ENCODE peak calls at places on chromosomes 3 and 15, in eight cellular contexts. N is AG08396, M is retina, J is DMS153, D is omental fat pad, O is HCT116, F is BJ, Z is occipital lobe. E is an unnamed sample.

GRCh38 chr3:31187380-31187779 is 292.9 kb upstream of the GADL1 start:
- DNase-seq in N (no peak), M (no peak), J (no peak), D (no peak), F (no peak), O (no peak), Z (no peak), E (no peak)

GRCh38 chr15:41562784-41563198 is 3.8 kb downstream of the TYRO3 start:
- DNase-seq in Z (no peak), F (no peak), J (no peak), O (no peak), D (no peak), N (no peak), M (peak), E (no peak)

GRCh38 chr15:55782901-55783300 is 39.9 kb upstream of the PRTG start:
- DNase-seq in M (no peak), F (no peak), O (no peak), N (no peak), D (no peak), Z (no peak), J (no peak), E (no peak)

GRCh38 chr3:59559721-59560514 is 510.1 kb upstream of the CFAP20DC start:
- DNase-seq in J (no peak), O (peak), Z (peak), N (peak), M (no peak), D (no peak), F (peak), E (peak)

GRCh38 chr3:25103391-25103790 is 324.7 kb upstream of the RARB start:
- DNase-seq in O (no peak), M (no peak), D (no peak), F (peak), N (no peak), J (no peak), Z (no peak), E (no peak)

GRCh38 chr15:91411570-91411969 is 311.5 kb downstream of the SV2B start:
- DNase-seq in J (no peak), Z (no peak), O (no peak), D (no peak), M (no peak), F (no peak), N (no peak), E (no peak)

GRCh38 chr3:174784206-174784934 is 74.8 kb upstream of the NAALADL2 start:
- DNase-seq in Z (no peak), O (no peak), F (no peak), J (no peak), N (no peak), D (no peak), M (no peak), E (no peak)

GRCh38 chr3:137293086-137293485 is 335.3 kb downstream of the IL20RB start:
- DNase-seq in N (no peak), M (no peak), O (no peak), D (no peak), F (no peak), J (no peak), Z (no peak), E (no peak)

GRCh38 chr3:179801263-179801662 is 148.4 kb downstream of the USP13 start:
- DNase-seq in F (peak), N (peak), D (no peak), Z (no peak), O (no peak), J (no peak), M (no peak), E (peak)

GRCh38 chr15:65096481-65097385 is 18.3 kb downstream of the UBAP1L start:
- DNase-seq in J (no peak), D (no peak), F (no peak), N (no peak), Z (no peak), O (no peak), M (no peak), E (no peak)

GRCh38 chr3:119401069-119401468 is 62.3 kb downstream of the TMEM39A start:
- DNase-seq in O (no peak), J (no peak), N (no peak), M (no peak), D (no peak), Z (no peak), F (no peak), E (no peak)

GRCh38 chr3:77001071-77001470 is 38.8 kb upstream of the ROBO2 start:
- DNase-seq in Z (no peak), J (no peak), M (no peak), N (no peak), D (no peak), F (no peak), O (no peak), E (no peak)

GRCh38 chr3:45771831-45772230 is 24.5 kb downstream of the SLC6A20 start:
- DNase-seq in Z (no peak), O (no peak), J (no peak), F (no peak), N (no peak), D (no peak), M (no peak), E (no peak)

GRCh38 chr3:172918165-172918564 is 167.6 kb downstream of the ECT2 start:
- DNase-seq in F (no peak), M (no peak), J (peak), Z (no peak), N (peak), D (no peak), O (no peak), E (no peak)